ENCODE peak calls at places on chromosomes 12 and 14, in six cellular contexts. One of them, this sample, is unnamed.

GRCh38 chr14:91088585-91088984 is 25.3 kb upstream of the DGLUCY start:
- DNase-seq in neural crest cell: no peak
- DNase-seq in Caki2: no peak
- DNase-seq in substantia nigra: no peak
- DNase-seq in memory B cell: no peak
- DNase-seq in fibroblast of mammary gland: no peak
- DNase-seq in this sample: no peak

GRCh38 chr12:79927772-79928474 is 7.0 kb downstream of the PPP1R12A start:
- DNase-seq in memory B cell: no peak
- DNase-seq in Caki2: peak
- DNase-seq in neural crest cell: no peak
- DNase-seq in fibroblast of mammary gland: peak
- DNase-seq in substantia nigra: no peak
- DNase-seq in this sample: peak

GRCh38 chr14:21096889-21097615 is 1.4 kb downstream of the ZNF219 start:
- DNase-seq in Caki2: no peak
- DNase-seq in neural crest cell: no peak
- DNase-seq in substantia nigra: no peak
- DNase-seq in memory B cell: no peak
- DNase-seq in fibroblast of mammary gland: no peak
- DNase-seq in this sample: no peak

GRCh38 chr12:43425361-43425760 is 126.6 kb downstream of the ADAMTS20 start:
- DNase-seq in fibroblast of mammary gland: no peak
- DNase-seq in memory B cell: no peak
- DNase-seq in Caki2: no peak
- DNase-seq in substantia nigra: no peak
- DNase-seq in neural crest cell: no peak
- DNase-seq in this sample: no peak

GRCh38 chr14:103097244-103097993 is 2.9 kb downstream of the EXOC3L4 start:
- DNase-seq in memory B cell: no peak
- DNase-seq in fibroblast of mammary gland: no peak
- DNase-seq in neural crest cell: no peak
- DNase-seq in substantia nigra: no peak
- DNase-seq in Caki2: no peak
- DNase-seq in this sample: no peak

GRCh38 chr14:102317564-102318248 is 1.8 kb upstream of the ZNF839 start:
- DNase-seq in fibroblast of mammary gland: peak
- DNase-seq in memory B cell: no peak
- DNase-seq in neural crest cell: no peak
- DNase-seq in Caki2: peak
- DNase-seq in substantia nigra: no peak
- DNase-seq in this sample: peak

GRCh38 chr14:46053221-46053620 is 598.4 kb downstream of the RPL10L start:
- DNase-seq in Caki2: no peak
- DNase-seq in memory B cell: no peak
- DNase-seq in neural crest cell: no peak
- DNase-seq in fibroblast of mammary gland: peak
- DNase-seq in substantia nigra: no peak
- DNase-seq in this sample: no peak

GRCh38 chr12:50192908-50193307 is 25.7 kb upstream of the CERS5 start:
- DNase-seq in substantia nigra: no peak
- DNase-seq in neural crest cell: no peak
- DNase-seq in memory B cell: no peak
- DNase-seq in Caki2: no peak
- DNase-seq in fibroblast of mammary gland: peak
- DNase-seq in this sample: no peak

GRCh38 chr14:55297611-55298323 is 26.5 kb downstream of the FBXO34 start:
- DNase-seq in neural crest cell: no peak
- DNase-seq in substantia nigra: no peak
- DNase-seq in fibroblast of mammary gland: no peak
- DNase-seq in memory B cell: no peak
- DNase-seq in Caki2: no peak
- DNase-seq in this sample: peak

GRCh38 chr12:109435428-109436180 is 41.5 kb downstream of the KCTD10 start:
- DNase-seq in fibroblast of mammary gland: no peak
- DNase-seq in neural crest cell: no peak
- DNase-seq in Caki2: no peak
- DNase-seq in memory B cell: no peak
- DNase-seq in substantia nigra: no peak
- DNase-seq in this sample: no peak

GRCh38 chr12:115871714-115872113 is 405.8 kb downstream of the MED13L start:
- DNase-seq in fibroblast of mammary gland: peak
- DNase-seq in neural crest cell: peak
- DNase-seq in Caki2: peak
- DNase-seq in memory B cell: no peak
- DNase-seq in substantia nigra: no peak
- DNase-seq in this sample: peak

GRCh38 chr14:21988413-21988812 is 314.8 kb upstream of the OR4E1 start:
- DNase-seq in neural crest cell: no peak
- DNase-seq in fibroblast of mammary gland: no peak
- DNase-seq in Caki2: no peak
- DNase-seq in substantia nigra: no peak
- DNase-seq in memory B cell: no peak
- DNase-seq in this sample: no peak

GRCh38 chr14:22781606-22782000 is 15.1 kb downstream of the OXA1L start:
- DNase-seq in substantia nigra: no peak
- DNase-seq in memory B cell: no peak
- DNase-seq in neural crest cell: no peak
- DNase-seq in fibroblast of mammary gland: peak
- DNase-seq in Caki2: no peak
- DNase-seq in this sample: no peak

GRCh38 chr12:116916122-116916521 is 5.4 kb downstream of the FBXW8 start:
- DNase-seq in Caki2: peak
- DNase-seq in memory B cell: no peak
- DNase-seq in fibroblast of mammary gland: peak
- DNase-seq in substantia nigra: no peak
- DNase-seq in neural crest cell: no peak
- DNase-seq in this sample: no peak

GRCh38 chr14:70045715-70046535 is 142.8 kb downstream of the SLC8A3 start:
- DNase-seq in Caki2: no peak
- DNase-seq in fibroblast of mammary gland: peak
- DNase-seq in neural crest cell: peak
- DNase-seq in memory B cell: no peak
- DNase-seq in substantia nigra: peak
- DNase-seq in this sample: peak

GRCh38 chr12:132407525-132407924 is 78.1 kb upstream of the GALNT9 start:
- DNase-seq in neural crest cell: no peak
- DNase-seq in substantia nigra: no peak
- DNase-seq in Caki2: no peak
- DNase-seq in memory B cell: no peak
- DNase-seq in fibroblast of mammary gland: no peak
- DNase-seq in this sample: no peak

GRCh38 chr12:110266980-110267620 is 13.9 kb upstream of the ATP2A2 start:
- DNase-seq in fibroblast of mammary gland: peak
- DNase-seq in substantia nigra: no peak
- DNase-seq in neural crest cell: no peak
- DNase-seq in Caki2: no peak
- DNase-seq in memory B cell: no peak
- DNase-seq in this sample: no peak

GRCh38 chr12:57465030-57465746 is 5.6 kb downstream of the GLI1 start:
- DNase-seq in Caki2: no peak
- DNase-seq in neural crest cell: no peak
- DNase-seq in memory B cell: no peak
- DNase-seq in substantia nigra: no peak
- DNase-seq in fibroblast of mammary gland: no peak
- DNase-seq in this sample: no peak

GRCh38 chr12:52307836-52308806 is 13.1 kb downstream of the KRT83 start:
- DNase-seq in memory B cell: no peak
- DNase-seq in fibroblast of mammary gland: no peak
- DNase-seq in Caki2: no peak
- DNase-seq in neural crest cell: peak
- DNase-seq in substantia nigra: peak
- DNase-seq in this sample: no peak

GRCh38 chr14:89509891-89510290 is 92.9 kb upstream of the FOXN3 start:
- DNase-seq in memory B cell: no peak
- DNase-seq in substantia nigra: no peak
- DNase-seq in Caki2: no peak
- DNase-seq in fibroblast of mammary gland: peak
- DNase-seq in neural crest cell: no peak
- DNase-seq in this sample: no peak

GRCh38 chr14:36520601-36521525 is 831 bp upstream of the NKX2-1 start:
- DNase-seq in neural crest cell: peak
- DNase-seq in memory B cell: no peak
- DNase-seq in fibroblast of mammary gland: peak
- DNase-seq in Caki2: peak
- DNase-seq in substantia nigra: no peak
- DNase-seq in this sample: no peak

GRCh38 chr12:93100610-93101009 is 171.5 kb upstream of the EEA1 start:
- DNase-seq in fibroblast of mammary gland: peak
- DNase-seq in memory B cell: no peak
- DNase-seq in substantia nigra: no peak
- DNase-seq in neural crest cell: no peak
- DNase-seq in Caki2: no peak
- DNase-seq in this sample: no peak

GRCh38 chr14:22843123-22843925 is 6.9 kb downstream of the MMP14 start:
- DNase-seq in fibroblast of mammary gland: no peak
- DNase-seq in substantia nigra: no peak
- DNase-seq in memory B cell: no peak
- DNase-seq in neural crest cell: no peak
- DNase-seq in Caki2: no peak
- DNase-seq in this sample: no peak

GRCh38 chr14:105200074-105200473 is 19.0 kb upstream of the NUDT14 start:
- DNase-seq in fibroblast of mammary gland: no peak
- DNase-seq in memory B cell: no peak
- DNase-seq in substantia nigra: no peak
- DNase-seq in Caki2: no peak
- DNase-seq in neural crest cell: no peak
- DNase-seq in this sample: peak

GRCh38 chr12:24302708-24303107 is 353.2 kb upstream of the SOX5 start:
- DNase-seq in substantia nigra: no peak
- DNase-seq in neural crest cell: no peak
- DNase-seq in Caki2: no peak
- DNase-seq in fibroblast of mammary gland: no peak
- DNase-seq in memory B cell: no peak
- DNase-seq in this sample: no peak

GRCh38 chr14:64417042-64417770 is 29.1 kb downstream of the MTHFD1 start:
- DNase-seq in Caki2: no peak
- DNase-seq in fibroblast of mammary gland: peak
- DNase-seq in neural crest cell: no peak
- DNase-seq in substantia nigra: no peak
- DNase-seq in memory B cell: no peak
- DNase-seq in this sample: no peak

GRCh38 chr12:114674201-114675047 is 9.6 kb downstream of the TBX3 start:
- DNase-seq in substantia nigra: no peak
- DNase-seq in neural crest cell: no peak
- DNase-seq in Caki2: no peak
- DNase-seq in fibroblast of mammary gland: no peak
- DNase-seq in memory B cell: no peak
- DNase-seq in this sample: no peak

GRCh38 chr14:56998728-56999127 is 188.4 kb upstream of the OTX2 start:
- DNase-seq in fibroblast of mammary gland: no peak
- DNase-seq in Caki2: no peak
- DNase-seq in neural crest cell: no peak
- DNase-seq in memory B cell: no peak
- DNase-seq in substantia nigra: no peak
- DNase-seq in this sample: no peak

GRCh38 chr12:91877022-91877421 is 268.6 kb downstream of the BTG1 start:
- DNase-seq in neural crest cell: no peak
- DNase-seq in fibroblast of mammary gland: peak
- DNase-seq in memory B cell: peak
- DNase-seq in Caki2: no peak
- DNase-seq in substantia nigra: no peak
- DNase-seq in this sample: peak

GRCh38 chr12:5742264-5742663 is 202.8 kb downstream of the ANO2 start:
- DNase-seq in Caki2: no peak
- DNase-seq in fibroblast of mammary gland: no peak
- DNase-seq in substantia nigra: no peak
- DNase-seq in memory B cell: no peak
- DNase-seq in neural crest cell: no peak
- DNase-seq in this sample: no peak

GRCh38 chr12:84046869-84047268 is 865.7 kb downstream of the SLC6A15 start:
- DNase-seq in neural crest cell: no peak
- DNase-seq in Caki2: no peak
- DNase-seq in substantia nigra: no peak
- DNase-seq in memory B cell: no peak
- DNase-seq in fibroblast of mammary gland: peak
- DNase-seq in this sample: no peak

GRCh38 chr14:90277581-90278198 is 21.3 kb downstream of the PSMC1 start:
- DNase-seq in neural crest cell: no peak
- DNase-seq in memory B cell: no peak
- DNase-seq in Caki2: no peak
- DNase-seq in fibroblast of mammary gland: no peak
- DNase-seq in substantia nigra: no peak
- DNase-seq in this sample: no peak

GRCh38 chr14:89386214-89386886 is 30.7 kb downstream of the FOXN3 start:
- DNase-seq in substantia nigra: no peak
- DNase-seq in neural crest cell: no peak
- DNase-seq in memory B cell: no peak
- DNase-seq in Caki2: no peak
- DNase-seq in fibroblast of mammary gland: peak
- DNase-seq in this sample: peak

GRCh38 chr12:93176166-93176565 is 201.6 kb upstream of the NUDT4 start:
- DNase-seq in substantia nigra: no peak
- DNase-seq in memory B cell: no peak
- DNase-seq in Caki2: no peak
- DNase-seq in neural crest cell: no peak
- DNase-seq in fibroblast of mammary gland: peak
- DNase-seq in this sample: no peak

GRCh38 chr14:73428354-73428824 is 30.0 kb downstream of the NUMB start:
- DNase-seq in memory B cell: no peak
- DNase-seq in substantia nigra: no peak
- DNase-seq in neural crest cell: no peak
- DNase-seq in Caki2: no peak
- DNase-seq in fibroblast of mammary gland: no peak
- DNase-seq in this sample: no peak